ENCODE peak calls at places on chromosomes 1 and 21, in four cellular contexts. Y, O, J and M are unnamed samples.

GRCh38 chr1:209883341-209883971 is 54.6 kb upstream of the SYT14 start:
- DNase-seq in J (no peak), O (peak), Y (no peak), M (no peak)

GRCh38 chr1:206565973-206566372 is 46.3 kb downstream of the EIF2D start:
- DNase-seq in Y (no peak), J (no peak), O (no peak), M (no peak)

GRCh38 chr21:44083631-44084291 is 23.4 kb upstream of the PWP2 start:
- DNase-seq in O (no peak), Y (no peak), J (no peak), M (no peak)

GRCh38 chr1:27658951-27659496 is 13.0 kb downstream of the IFI6 start:
- DNase-seq in J (no peak), Y (no peak), O (peak), M (peak)

GRCh38 chr21:38952890-38953289 is 147.2 kb downstream of the ETS2 start:
- DNase-seq in O (no peak), Y (no peak), J (no peak), M (no peak)

GRCh38 chr1:246782120-246782900 is 58.1 kb downstream of the SCCPDH start:
- DNase-seq in O (peak), Y (no peak), J (no peak), M (peak)

GRCh38 chr1:219066098-219066497 is 107.6 kb upstream of the LYPLAL1 start:
- DNase-seq in O (no peak), Y (no peak), J (no peak), M (no peak)

GRCh38 chr1:22930235-22930912 is 42.3 kb downstream of the LACTBL1 start:
- DNase-seq in J (peak), O (peak), Y (peak), M (no peak)

GRCh38 chr1:229108598-229109201 is 162.2 kb upstream of the RAB4A start:
- DNase-seq in J (no peak), O (no peak), Y (no peak), M (no peak)

GRCh38 chr1:31374511-31375196 is 1.8 kb upstream of the FABP3 start:
- DNase-seq in O (peak), Y (no peak), J (no peak), M (no peak)

GRCh38 chr1:177023710-177024109 is 140.8 kb downstream of the ASTN1 start:
- DNase-seq in O (no peak), Y (no peak), J (no peak), M (no peak)

GRCh38 chr1:170967042-170967910 is 31.9 kb downstream of the MROH9 start:
- DNase-seq in J (no peak), Y (no peak), O (peak), M (no peak)

GRCh38 chr1:225766967-225767413 is 10.6 kb upstream of the SRP9 start:
- DNase-seq in Y (peak), J (no peak), O (peak), M (no peak)

GRCh38 chr21:28333455-28334108 is 659.1 kb downstream of the LTN1 start:
- DNase-seq in J (no peak), O (peak), Y (no peak), M (no peak)

GRCh38 chr1:9595156-9595967 is 6.7 kb downstream of the TMEM201 start:
- DNase-seq in O (no peak), Y (no peak), J (no peak), M (no peak)

GRCh38 chr1:233045591-233045990 is 95.2 kb downstream of the NTPCR start:
- DNase-seq in J (no peak), Y (no peak), O (peak), M (no peak)

GRCh38 chr1:222465211-222466041 is 82.5 kb downstream of the HHIPL2 start:
- DNase-seq in O (peak), J (peak), Y (peak), M (peak)

GRCh38 chr1:206513312-206514111 is 6.2 kb downstream of the RASSF5 start:
- DNase-seq in O (peak), J (no peak), Y (no peak), M (no peak)

GRCh38 chr21:41562101-41563000 is 54.4 kb upstream of the TMPRSS2 start:
- DNase-seq in Y (no peak), O (no peak), J (no peak), M (no peak)

GRCh38 chr1:168121314-168122029 is 15.3 kb downstream of the GPR161 start:
- DNase-seq in Y (no peak), O (peak), J (no peak), M (no peak)

GRCh38 chr21:44006017-44006624 is 6.0 kb upstream of the TRAPPC10 start:
- DNase-seq in Y (no peak), O (peak), J (no peak), M (no peak)

GRCh38 chr1:207418336-207418735 is 35.8 kb upstream of the CR2 start:
- DNase-seq in O (no peak), Y (no peak), J (no peak), M (no peak)

GRCh38 chr1:42766723-42767509 is at the start of the genes C1orf50 and P3H1:
- DNase-seq in Y (peak), O (peak), J (peak), M (peak)

GRCh38 chr1:161106434-161106833 is 8.3 kb downstream of the KLHDC9 start:
- DNase-seq in J (no peak), Y (no peak), O (no peak), M (no peak)

GRCh38 chr1:27773732-27774445 is 870 bp downstream of the STX12 start:
- DNase-seq in Y (no peak), O (peak), J (no peak), M (no peak)

DNA sequence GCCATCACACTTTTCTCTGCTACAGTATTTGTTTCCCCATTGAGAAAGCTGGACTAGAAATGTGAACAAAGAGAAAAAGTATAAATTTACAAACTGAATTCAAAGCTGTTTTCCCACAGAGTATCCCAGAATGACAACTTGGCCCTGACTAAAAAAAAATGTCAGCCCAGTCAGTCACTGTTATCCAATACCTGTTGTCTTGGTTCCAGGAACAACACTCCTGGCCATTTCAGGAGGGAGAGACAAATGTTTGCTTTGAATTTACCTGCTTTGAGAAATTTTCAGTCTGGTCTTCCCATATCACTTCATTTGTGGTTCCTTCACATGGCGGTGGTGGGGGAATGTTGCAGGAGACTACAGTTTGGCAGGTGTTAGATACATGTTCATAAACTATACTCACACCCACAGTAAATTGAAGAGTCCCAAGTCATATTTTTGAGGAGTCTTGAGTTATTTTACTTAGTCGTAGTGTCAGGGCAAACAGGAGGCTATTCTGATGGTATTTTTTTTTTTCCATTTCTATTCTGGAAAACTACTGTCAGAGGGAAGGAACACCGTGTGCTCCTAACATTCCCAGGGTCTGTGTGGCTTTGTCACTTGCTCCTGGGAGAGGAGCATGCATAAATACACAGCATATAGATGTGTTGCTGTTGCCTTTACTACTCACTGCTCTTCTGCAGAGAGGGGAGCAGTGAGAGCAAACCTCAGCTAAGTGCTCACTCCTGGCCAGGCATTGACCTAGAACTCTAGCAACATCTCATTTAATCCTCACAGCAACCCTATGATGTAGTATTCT is 46.0 kb downstream of the COLGALT2 start:
- DNase-seq in O (no peak), Y (no peak), J (no peak), M (no peak)
- TF ChIP-seq CHD1 in O (no peak), Y (no peak), J (no peak), M (no peak)

GRCh38 chr1:192698731-192699130 is 62.8 kb downstream of the RGS13 start:
- DNase-seq in Y (no peak), J (no peak), O (no peak), M (no peak)

GRCh38 chr1:192697771-192698170 is 61.8 kb downstream of the RGS13 start:
- DNase-seq in O (no peak), Y (no peak), J (no peak), M (no peak)

GRCh38 chr1:192702212-192702993 is 66.5 kb downstream of the RGS13 start:
- DNase-seq in Y (no peak), O (peak), J (no peak), M (no peak)

GRCh38 chr1:192703283-192704206 is 67.6 kb downstream of the RGS13 start:
- DNase-seq in O (no peak), J (no peak), Y (no peak), M (peak)

GRCh38 chr1:192700834-192701271 is 64.9 kb downstream of the RGS13 start:
- DNase-seq in O (peak), J (no peak), Y (no peak), M (no peak)
- TF ChIP-seq CHD1 in O (no peak), J (no peak), Y (no peak), M (no peak)

GRCh38 chr1:109775408-109775807 is 11.7 kb upstream of the EPS8L3 start:
- DNase-seq in Y (no peak), J (no peak), O (peak), M (no peak)

GRCh38 chr1:109777436-109777835 is 13.7 kb upstream of the EPS8L3 start:
- DNase-seq in J (no peak), O (no peak), Y (no peak), M (no peak)

GRCh38 chr1:109776911-109777310 is 13.2 kb upstream of the EPS8L3 start:
- DNase-seq in Y (peak), J (peak), O (peak), M (peak)

GRCh38 chr1:109777980-109778625 is 14.4 kb upstream of the EPS8L3 start:
- DNase-seq in O (no peak), Y (no peak), J (no peak), M (no peak)

GRCh38 chr1:109776206-109776835 is 12.6 kb upstream of the EPS8L3 start:
- DNase-seq in O (no peak), J (no peak), Y (no peak), M (no peak)
- TF ChIP-seq CHD1 in O (no peak), J (no peak), Y (no peak), M (no peak)

DNA sequence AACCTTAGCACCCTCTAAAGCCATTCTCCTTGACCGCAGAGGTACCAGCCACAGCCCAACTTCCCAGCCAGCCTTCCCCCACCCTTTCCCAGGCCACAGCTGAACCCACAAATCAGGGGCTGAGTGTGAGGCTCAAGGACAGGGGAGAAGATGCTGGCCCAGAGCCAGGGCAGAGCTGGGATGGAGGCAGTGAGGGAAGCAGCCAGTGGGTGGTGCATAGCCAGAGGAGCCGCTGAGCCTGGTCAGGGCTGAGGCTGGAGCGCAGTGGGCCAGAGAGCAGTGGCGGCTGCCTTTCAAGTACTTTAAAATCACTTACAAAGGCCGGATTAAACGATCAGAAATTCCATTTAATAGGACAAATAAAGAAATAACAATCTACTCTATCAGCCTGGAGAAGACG is 36.3 kb downstream of the DMAP1 start:
- DNase-seq in O (no peak), Y (peak), J (no peak), M (no peak)
- TF ChIP-seq CHD1 in O (no peak), Y (no peak), J (no peak), M (no peak)

GRCh38 chr1:2493218-2493617 is 17.1 kb downstream of the PLCH2 start:
- DNase-seq in O (no peak), Y (no peak), J (no peak), M (no peak)
- TF ChIP-seq CHD1 in O (no peak), Y (no peak), J (no peak), M (no peak)